ENCODE peak calls at places on chromosomes 11 and 22, in six cellular contexts. T, V, R, Y, P and S are unnamed samples.

GRCh38 chr11:133905677-133906156 is 51.1 kb downstream of the IGSF9B start:
- DNase-seq in T (no peak), V (no peak), R (no peak), Y (no peak), P (no peak), S (no peak)

GRCh38 chr11:103714246-103714645 is 322.2 kb upstream of the DDI1 start:
- DNase-seq in T (no peak), V (no peak), R (no peak), Y (no peak), P (no peak), S (no peak)

GRCh38 chr11:36073411-36074203 is 129.7 kb downstream of the LDLRAD3 start:
- DNase-seq in T (peak), V (peak), R (no peak), Y (no peak), P (peak), S (peak)

GRCh38 chr11:626475-627272 is at the start of gene SCT:
- DNase-seq in T (no peak), V (no peak), R (no peak), Y (peak), P (no peak), S (no peak)

GRCh38 chr22:17969732-17970131 is 54.6 kb downstream of the MICAL3 start:
- DNase-seq in T (peak), V (peak), R (no peak), Y (no peak), P (no peak), S (no peak)

GRCh38 chr11:86741489-86742435 is 58.6 kb upstream of the PRSS23 start:
- DNase-seq in T (no peak), V (peak), R (no peak), Y (no peak), P (no peak), S (no peak)

GRCh38 chr22:42151924-42152635 is 21.5 kb upstream of the CYP2D6 start:
- DNase-seq in T (no peak), V (no peak), R (no peak), Y (no peak), P (no peak), S (no peak)

GRCh38 chr11:119324124-119324665 is 7.3 kb upstream of the MCAM start:
- DNase-seq in T (no peak), V (no peak), R (no peak), Y (no peak), P (no peak), S (no peak)

GRCh38 chr22:22770280-22770871 is 117.2 kb upstream of the IGLL5 start:
- DNase-seq in T (no peak), V (peak), R (no peak), Y (peak), P (peak), S (no peak)

GRCh38 chr11:94142308-94143277 is 14.0 kb downstream of the PANX1 start:
- DNase-seq in T (no peak), V (no peak), R (no peak), Y (no peak), P (no peak), S (no peak)

GRCh38 chr22:21688706-21689381 is 23.0 kb downstream of the PPIL2 start:
- DNase-seq in T (no peak), V (no peak), R (no peak), Y (peak), P (no peak), S (no peak)

GRCh38 chr22:19042285-19043110 is 79.7 kb downstream of the DGCR2 start:
- DNase-seq in T (no peak), V (no peak), R (no peak), Y (peak), P (no peak), S (no peak)

GRCh38 chr11:78080818-78081495 is 1.3 kb upstream of the NDUFC2 start:
- DNase-seq in T (no peak), V (no peak), R (no peak), Y (no peak), P (no peak), S (no peak)

GRCh38 chr11:116500833-116501622 is 271.8 kb downstream of the BUD13 start:
- DNase-seq in T (no peak), V (no peak), R (no peak), Y (peak), P (no peak), S (no peak)

GRCh38 chr11:126336065-126336464 is 19.4 kb upstream of the ST3GAL4 start:
- DNase-seq in T (no peak), V (no peak), R (no peak), Y (no peak), P (no peak), S (no peak)

GRCh38 chr11:62656801-62657429 is 3.8 kb upstream of the INTS5 start:
- DNase-seq in T (no peak), V (no peak), R (no peak), Y (no peak), P (no peak), S (no peak)

GRCh38 chr11:44753965-44754645 is 27.3 kb downstream of the TSPAN18 start:
- DNase-seq in T (no peak), V (no peak), R (no peak), Y (peak), P (no peak), S (no peak)

GRCh38 chr11:110199184-110199981 is 97.0 kb downstream of the RDX start:
- DNase-seq in T (no peak), V (peak), R (no peak), Y (peak), P (no peak), S (no peak)

GRCh38 chr22:20422271-20422958 is 15.2 kb downstream of the SCARF2 start:
- DNase-seq in T (peak), V (no peak), R (no peak), Y (no peak), P (no peak), S (peak)

GRCh38 chr22:19621372-19622060 is 92.8 kb upstream of the SEPTIN5 start:
- DNase-seq in T (no peak), V (no peak), R (no peak), Y (peak), P (no peak), S (no peak)

GRCh38 chr22:24437820-24438328 is 10.5 kb downstream of the ADORA2A start:
- DNase-seq in T (no peak), V (peak), R (no peak), Y (peak), P (no peak), S (no peak)

GRCh38 chr11:96012086-96012824 is 88.3 kb upstream of the MTMR2 start:
- DNase-seq in T (peak), V (peak), R (peak), Y (peak), P (no peak), S (peak)

GRCh38 chr11:104443387-104443786 is 279.4 kb upstream of the PDGFD start:
- DNase-seq in T (no peak), V (no peak), R (no peak), Y (no peak), P (no peak), S (no peak)

GRCh38 chr11:107576497-107577086 is 11.1 kb upstream of the ALKBH8 start:
- DNase-seq in T (peak), V (peak), R (no peak), Y (peak), P (peak), S (no peak)

GRCh38 chr11:15223318-15223717 is 108.6 kb downstream of the INSC start:
- DNase-seq in T (no peak), V (peak), R (no peak), Y (no peak), P (no peak), S (peak)

GRCh38 chr22:28402066-28402465 is 277.6 kb downstream of the TTC28 start:
- DNase-seq in T (no peak), V (no peak), R (no peak), Y (no peak), P (no peak), S (no peak)

GRCh38 chr11:73172992-73173656 is 31.0 kb upstream of the FCHSD2 start:
- DNase-seq in T (no peak), V (no peak), R (no peak), Y (no peak), P (no peak), S (no peak)

GRCh38 chr11:124759268-124760204 is 2.6 kb downstream of the ESAM start:
- DNase-seq in T (no peak), V (no peak), R (no peak), Y (peak), P (no peak), S (no peak)

GRCh38 chr11:44979536-44980399 is 29.1 kb upstream of the TP53I11 start:
- DNase-seq in T (no peak), V (peak), R (no peak), Y (peak), P (peak), S (no peak)

GRCh38 chr11:64854534-64855502 is 10.4 kb upstream of the CDC42BPG start:
- DNase-seq in T (peak), V (peak), R (no peak), Y (peak), P (peak), S (peak)

GRCh38 chr22:24819487-24819886 is 13.5 kb downstream of the SGSM1 start:
- DNase-seq in T (no peak), V (no peak), R (no peak), Y (no peak), P (no peak), S (no peak)

GRCh38 chr22:39994046-39994565 is 648 bp upstream of the FAM83F start:
- DNase-seq in T (no peak), V (no peak), R (no peak), Y (no peak), P (no peak), S (no peak)

GRCh38 chr22:19524170-19525115 is at the start of gene CLDN5:
- DNase-seq in T (no peak), V (no peak), R (no peak), Y (peak), P (no peak), S (no peak)

GRCh38 chr11:121161349-121161917 is 60.4 kb downstream of the TECTA start:
- DNase-seq in T (no peak), V (no peak), R (no peak), Y (no peak), P (no peak), S (no peak)

GRCh38 chr11:31640611-31641010 is 131.0 kb downstream of the ELP4 start:
- DNase-seq in T (no peak), V (no peak), R (no peak), Y (no peak), P (no peak), S (no peak)